ENCODE peak calls at places on chromosomes 12 and 14, in six cellular contexts. S, C, I, W, V and L are unnamed samples.
A peak's percentile ranks its signal among the peaks of the same experiment; 100 is the strongest.

GRCh38 chr12:99019798-99020197 is 374.7 kb downstream of the APAF1 start:
- DNase-seq in V (no peak), I (no peak), S (no peak), C (no peak), W (no peak), L (no peak)

GRCh38 chr14:96586921-96587822 is 85.0 kb downstream of the PAPOLA start:
- DNase-seq in C (no peak), S (no peak), V (no peak), I (no peak), W (no peak), L (no peak)

GRCh38 chr14:24556756-24557155 is 19.3 kb downstream of the CTSG start:
- DNase-seq in V (no peak), S (no peak), W (no peak), I (peak; percentile 14), C (no peak), L (no peak)

GRCh38 chr12:104250366-104251125 is 35.0 kb downstream of the TXNRD1 start:
- DNase-seq in C (no peak), S (no peak), W (no peak), V (no peak), I (no peak), L (no peak)

GRCh38 chr12:61821381-61821780 is 438.8 kb upstream of the USP15 start:
- DNase-seq in V (no peak), S (no peak), W (no peak), C (no peak), I (no peak), L (no peak)

GRCh38 chr14:92409069-92409468 is 86.1 kb downstream of the SLC24A4 start:
- DNase-seq in V (no peak), S (no peak), C (no peak), W (no peak), I (no peak), L (peak; percentile 37)

GRCh38 chr12:96445743-96446655 is 43.4 kb upstream of the CFAP54 start:
- DNase-seq in W (peak; percentile 46), S (peak; percentile 24), C (no peak), I (no peak), V (no peak), L (no peak)

GRCh38 chr12:65895031-65895430 is 70.7 kb downstream of the HMGA2 start:
- DNase-seq in S (no peak), V (no peak), C (no peak), I (no peak), W (no peak), L (no peak)

GRCh38 chr14:105168979-105169507 is 467 bp upstream of the JAG2 start:
- DNase-seq in C (no peak), V (no peak), W (peak; percentile 82), S (peak; percentile 68), I (no peak), L (no peak)

GRCh38 chr12:9750276-9751203 is 10.2 kb downstream of the CD69 start:
- DNase-seq in C (no peak), S (peak; percentile 77), V (peak; percentile 47), W (peak; percentile 76), I (peak; percentile 18), L (peak; percentile 18)

GRCh38 chr14:101563654-101564443 is 2.6 kb downstream of the DIO3 start:
- DNase-seq in W (no peak), C (no peak), S (peak; percentile 37), V (no peak), I (no peak), L (no peak)

GRCh38 chr12:116161588-116161987 is 115.9 kb downstream of the MED13L start:
- DNase-seq in V (peak; percentile 35), S (peak; percentile 55), C (no peak), W (no peak), I (no peak), L (no peak)

GRCh38 chr12:77841467-77842054 is 10.9 kb downstream of the NAV3 start:
- DNase-seq in W (no peak), I (no peak), C (peak; percentile 26), S (no peak), V (no peak), L (no peak)

GRCh38 chr14:103123634-103124500 is 606 bp downstream of the TNFAIP2 start:
- DNase-seq in W (peak; percentile 49), C (peak; percentile 56), S (peak; percentile 70), I (peak; percentile 44), V (no peak), L (peak; percentile 70)

GRCh38 chr14:50008562-50009355 is 107.6 kb downstream of the VCPKMT start:
- DNase-seq in S (peak; percentile 58), C (no peak), I (no peak), W (no peak), V (no peak), L (no peak)

GRCh38 chr12:19837543-19837942 is 398.3 kb downstream of the AEBP2 start:
- DNase-seq in W (no peak), C (no peak), V (no peak), S (no peak), I (no peak), L (no peak)

GRCh38 chr12:16076553-16076952 is 165.4 kb downstream of the DERA start:
- DNase-seq in W (no peak), V (peak; percentile 44), I (no peak), S (peak; percentile 50), C (no peak), L (no peak)

GRCh38 chr12:69042557-69042956 is 109.6 kb upstream of the CPM start:
- DNase-seq in W (no peak), I (no peak), S (no peak), V (no peak), C (no peak), L (no peak)

GRCh38 chr14:19729763-19730162 is 13.6 kb upstream of the OR4Q3 start:
- DNase-seq in C (no peak), V (no peak), W (no peak), I (no peak), S (no peak), L (no peak)

GRCh38 chr12:77339610-77340009 is 274.2 kb upstream of the E2F7 start:
- DNase-seq in I (no peak), C (no peak), W (no peak), V (no peak), S (no peak), L (no peak)

GRCh38 chr12:21434704-21435103 is 2.8 kb upstream of the PYROXD1 start:
- DNase-seq in S (no peak), I (no peak), W (no peak), V (no peak), C (no peak), L (no peak)

GRCh38 chr12:1551496-1551895 is 42.9 kb downstream of the FBXL14 start:
- DNase-seq in I (no peak), W (no peak), V (no peak), C (no peak), S (no peak), L (no peak)

GRCh38 chr14:34770901-34771300 is 56.5 kb upstream of the CFL2 start:
- DNase-seq in C (no peak), S (no peak), W (no peak), V (no peak), I (no peak), L (no peak)

GRCh38 chr12:66538970-66539369 is 139.9 kb downstream of the GRIP1 start:
- DNase-seq in S (no peak), I (no peak), C (no peak), V (no peak), W (no peak), L (no peak)

GRCh38 chr12:107086314-107086713 is 7.0 kb downstream of the CRY1 start:
- DNase-seq in I (no peak), C (no peak), S (no peak), V (no peak), W (no peak), L (no peak)
- TF ChIP-seq POLR2A in I (no peak), C (no peak), S (no peak), V (no peak), W (no peak), L (no peak)

GRCh38 chr12:53495903-53496751 is 3.1 kb downstream of the MAP3K12 start:
- DNase-seq in V (peak; percentile 63), C (no peak), W (peak; percentile 65), I (peak; percentile 73), S (peak; percentile 88), L (peak; percentile 54)
- H3K4me3 ChIP-seq in V (peak overlapping the region; percentile 29), C (no peak overlapping the region), W (no peak overlapping the region), I (no peak overlapping the region), S (peak overlapping the region; percentile 13), L (no peak overlapping the region)

GRCh38 chr12:54560374-54560858 is 11.0 kb downstream of the PDE1B start:
- DNase-seq in V (no peak), W (peak; percentile 98), C (peak; percentile 87), S (peak; percentile 80), I (peak; percentile 93), L (peak; percentile 79)
- TF ChIP-seq POLR2A in V (no peak), W (peak; percentile 54), C (no peak), S (no peak), I (peak; percentile 67), L (peak; percentile 39)

DNA sequence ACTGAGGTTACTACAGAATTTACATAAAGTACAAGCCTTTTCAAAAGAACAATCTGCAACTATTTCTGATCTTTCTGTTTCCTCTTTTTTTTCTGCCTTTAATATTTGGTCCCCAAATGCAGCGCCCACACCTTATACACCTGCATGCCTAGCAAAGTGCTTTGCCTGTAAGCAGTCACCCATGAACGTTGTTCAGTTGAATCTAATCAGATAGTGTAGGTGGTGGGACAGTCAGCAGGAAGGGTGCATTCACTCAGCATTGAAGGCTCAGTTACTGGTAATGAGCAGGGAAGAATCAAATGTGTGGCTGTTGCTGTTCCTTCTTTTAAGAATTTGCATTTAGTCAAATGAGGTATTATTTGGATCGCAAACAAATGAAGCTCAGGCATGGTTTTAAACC is 108.4 kb downstream of the GPR135 start:
- DNase-seq in S (no peak), I (no peak), V (no peak), C (no peak), W (no peak), L (no peak)
- H3K4me3 ChIP-seq in S (no peak overlapping the region), I (no peak overlapping the region), V (no peak overlapping the region), C (no peak overlapping the region), W (no peak overlapping the region), L (no peak overlapping the region)

GRCh38 chr12:31714406-31715271 is 14.2 kb downstream of the AMN1 start:
- DNase-seq in I (no peak), V (peak; percentile 50), C (no peak), S (no peak), W (no peak), L (no peak)

GRCh38 chr12:31710021-31710818 is 18.6 kb downstream of the AMN1 start:
- DNase-seq in S (no peak), V (no peak), C (no peak), I (no peak), W (no peak), L (no peak)

GRCh38 chr12:31712877-31713276 is 15.9 kb downstream of the AMN1 start:
- DNase-seq in V (no peak), W (no peak), C (no peak), I (no peak), S (no peak), L (no peak)

DNA sequence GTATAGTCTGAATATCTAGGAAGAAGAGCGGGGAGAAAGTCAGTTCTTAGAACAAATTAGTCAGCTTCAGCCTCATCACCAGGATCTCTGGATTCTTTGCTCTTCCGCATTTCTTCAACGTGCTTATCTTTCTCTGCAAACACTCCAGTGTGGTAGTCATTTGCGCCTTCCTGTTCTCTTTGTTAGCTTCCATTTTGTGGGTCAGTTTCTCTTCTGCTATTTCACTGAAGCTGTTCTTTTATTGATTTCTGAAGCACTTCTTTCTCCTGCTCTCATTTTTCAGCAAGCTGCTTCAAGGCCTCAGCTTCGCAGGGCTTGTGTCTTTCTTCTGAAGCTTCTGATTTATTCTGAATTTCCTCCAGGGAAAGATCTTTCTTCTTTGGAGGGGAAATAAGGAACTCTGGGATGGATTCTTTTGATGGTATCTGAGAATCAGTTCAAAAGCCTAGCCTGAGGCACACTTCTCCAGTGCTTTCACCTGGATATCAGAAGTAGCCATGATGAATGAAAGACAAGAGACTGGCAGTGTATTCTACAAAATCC is 13.5 kb downstream of the AMN1 start:
- DNase-seq in I (no peak), W (peak; percentile 83), C (no peak), S (peak; percentile 24), V (peak; percentile 76), L (no peak)
- TF ChIP-seq POLR2A in I (no peak), W (peak; percentile 90), C (no peak), S (no peak), V (no peak), L (no peak)